ENCODE peak calls at places on chromosomes 1 and 21, in eight cellular contexts. O, N, G, M, V, R, D and K are unnamed samples.

GRCh38 chr1:227794813-227795183 is 20.7 kb upstream of the PRSS38 start:
- DNase-seq in O (no peak), N (no peak), G (no peak), M (no peak), V (no peak), R (no peak), D (no peak), K (no peak)

GRCh38 chr1:17070163-17070525 is 16.3 kb upstream of the SDHB start:
- DNase-seq in O (no peak), N (no peak), G (no peak), M (no peak), V (no peak), R (no peak), D (no peak), K (no peak)

GRCh38 chr1:204465469-204466415 is 28.9 kb downstream of the PIK3C2B start:
- DNase-seq in O (no peak), N (no peak), G (peak), M (no peak), V (peak), R (no peak), D (no peak), K (no peak)

GRCh38 chr21:25573409-25574206 is 33.7 kb downstream of the MRPL39 start:
- DNase-seq in O (peak), N (peak), G (peak), M (peak), V (peak), R (peak), D (no peak), K (peak)

GRCh38 chr1:25804244-25804963 is 4.4 kb downstream of the SELENON start:
- DNase-seq in O (no peak), N (peak), G (peak), M (peak), V (no peak), R (no peak), D (no peak), K (no peak)

GRCh38 chr1:67629370-67630075 is 55.5 kb upstream of the GADD45A start:
- DNase-seq in O (peak), N (peak), G (peak), M (no peak), V (peak), R (peak), D (no peak), K (peak)

GRCh38 chr21:34185051-34185750 is 111.8 kb downstream of the MRPS6 start:
- DNase-seq in O (no peak), N (no peak), G (no peak), M (no peak), V (no peak), R (no peak), D (no peak), K (no peak)

GRCh38 chr1:228404107-228404720 is 2.4 kb downstream of the TRIM11 start:
- DNase-seq in O (no peak), N (no peak), G (no peak), M (no peak), V (no peak), R (peak), D (no peak), K (no peak)

GRCh38 chr1:234956821-234957329 is 171.8 kb downstream of the TOMM20 start:
- DNase-seq in O (no peak), N (no peak), G (no peak), M (no peak), V (no peak), R (no peak), D (no peak), K (no peak)

GRCh38 chr1:179016694-179017382 is 8.9 kb upstream of the FAM20B start:
- DNase-seq in O (peak), N (peak), G (peak), M (peak), V (peak), R (no peak), D (no peak), K (peak)

GRCh38 chr21:31193761-31194160 is 150.3 kb downstream of the TIAM1 start:
- DNase-seq in O (no peak), N (no peak), G (no peak), M (no peak), V (no peak), R (no peak), D (no peak), K (no peak)

GRCh38 chr1:11944358-11944981 is 10.0 kb downstream of the PLOD1 start:
- DNase-seq in O (no peak), N (no peak), G (no peak), M (no peak), V (no peak), R (no peak), D (no peak), K (no peak)

GRCh38 chr1:57307382-57307781 is 116.5 kb downstream of the DAB1 start:
- DNase-seq in O (peak), N (peak), G (peak), M (no peak), V (no peak), R (peak), D (no peak), K (peak)

GRCh38 chr1:206600527-206600926 is 11.7 kb downstream of the EIF2D start:
- DNase-seq in O (no peak), N (no peak), G (no peak), M (no peak), V (peak), R (no peak), D (no peak), K (no peak)

GRCh38 chr1:40339420-40340323 is 22.6 kb upstream of the COL9A2 start:
- DNase-seq in O (no peak), N (no peak), G (no peak), M (no peak), V (no peak), R (no peak), D (no peak), K (no peak)

GRCh38 chr1:26705788-26706237 is 10.0 kb downstream of the ARID1A start:
- DNase-seq in O (peak), N (peak), G (peak), M (peak), V (peak), R (no peak), D (no peak), K (no peak)

GRCh38 chr1:66271216-66271903 is 262.6 kb upstream of the SGIP1 start:
- DNase-seq in O (peak), N (peak), G (peak), M (peak), V (peak), R (peak), D (peak), K (peak)

GRCh38 chr1:205430631-205431305 is 8.9 kb upstream of the LEMD1 start:
- DNase-seq in O (peak), N (peak), G (peak), M (peak), V (peak), R (peak), D (peak), K (no peak)

GRCh38 chr1:66521736-66522365 is 12.1 kb upstream of the SGIP1 start:
- DNase-seq in O (peak), N (peak), G (no peak), M (peak), V (peak), R (no peak), D (no peak), K (peak)

GRCh38 chr1:155651861-155652661 is 36.5 kb downstream of the YY1AP1 start:
- DNase-seq in O (peak), N (peak), G (no peak), M (peak), V (no peak), R (no peak), D (no peak), K (peak)

GRCh38 chr1:59204001-59204400 is 92.9 kb upstream of the FGGY start:
- DNase-seq in O (no peak), N (no peak), G (peak), M (no peak), V (peak), R (no peak), D (no peak), K (no peak)

GRCh38 chr1:211894312-211894711 is 63.7 kb upstream of the LPGAT1 start:
- DNase-seq in O (no peak), N (no peak), G (no peak), M (no peak), V (no peak), R (no peak), D (no peak), K (no peak)

GRCh38 chr1:18927654-18928272 is 25.4 kb upstream of the ALDH4A1 start:
- DNase-seq in O (peak), N (no peak), G (peak), M (no peak), V (peak), R (peak), D (no peak), K (peak)

GRCh38 chr1:207579436-207579799 is 65.5 kb upstream of the CR1L start:
- DNase-seq in O (peak), N (peak), G (peak), M (peak), V (peak), R (peak), D (peak), K (peak)

GRCh38 chr1:224357626-224358124 is 996 bp downstream of the CNIH4 start:
- DNase-seq in O (peak), N (peak), G (peak), M (peak), V (peak), R (no peak), D (no peak), K (peak)

GRCh38 chr1:181818943-181819342 is 242.6 kb downstream of the ZNF648 start:
- DNase-seq in O (no peak), N (no peak), G (no peak), M (no peak), V (no peak), R (no peak), D (no peak), K (no peak)

GRCh38 chr1:230735447-230735846 is 11.7 kb upstream of the CAPN9 start:
- DNase-seq in O (no peak), N (no peak), G (no peak), M (no peak), V (no peak), R (no peak), D (no peak), K (no peak)

GRCh38 chr1:77282866-77283539 is 1.2 kb downstream of the AK5 start:
- DNase-seq in O (peak), N (no peak), G (peak), M (peak), V (peak), R (no peak), D (no peak), K (no peak)

GRCh38 chr21:33968998-33969353 is 53.4 kb upstream of the ATP5PO start:
- DNase-seq in O (no peak), N (no peak), G (no peak), M (no peak), V (no peak), R (no peak), D (no peak), K (no peak)

GRCh38 chr1:37498872-37499617 is 15.5 kb downstream of the MEAF6 start:
- DNase-seq in O (peak), N (peak), G (peak), M (peak), V (peak), R (no peak), D (no peak), K (peak)

GRCh38 chr1:51320967-51321923 is 9.1 kb downstream of the TTC39A start:
- DNase-seq in O (no peak), N (no peak), G (no peak), M (no peak), V (no peak), R (no peak), D (no peak), K (no peak)

GRCh38 chr1:113747376-113747775 is 11.9 kb downstream of the PHTF1 start:
- DNase-seq in O (peak), N (no peak), G (no peak), M (no peak), V (peak), R (no peak), D (no peak), K (no peak)

GRCh38 chr1:184753608-184754478 is 815 bp downstream of the EDEM3 start:
- DNase-seq in O (peak), N (peak), G (peak), M (peak), V (peak), R (peak), D (no peak), K (peak)

GRCh38 chr21:16563795-16564194 is 834.0 kb downstream of the USP25 start:
- DNase-seq in O (peak), N (peak), G (peak), M (peak), V (peak), R (no peak), D (no peak), K (peak)